ENCODE peak calls at places on chromosomes 11 and 22, in six cellular contexts. Y, G, T, P, Z and Q are unnamed samples.

GRCh38 chr22:49736538-49736937 is 91.1 kb downstream of the BRD1 start:
- DNase-seq in Y (no peak), G (no peak), T (no peak), P (no peak), Z (no peak), Q (no peak)

GRCh38 chr11:89495951-89496350 is 4.8 kb upstream of the NOX4 start:
- DNase-seq in Y (no peak), G (no peak), T (no peak), P (peak), Z (no peak), Q (no peak)

GRCh38 chr11:13949876-13950275 is 12.6 kb upstream of the SPON1 start:
- DNase-seq in Y (no peak), G (no peak), T (no peak), P (no peak), Z (no peak), Q (no peak)

GRCh38 chr11:66915866-66916265 is 42.3 kb downstream of the PC start:
- DNase-seq in Y (no peak), G (peak), T (no peak), P (no peak), Z (no peak), Q (no peak)

GRCh38 chr11:15883349-15883961 is 472.9 kb downstream of the SOX6 start:
- DNase-seq in Y (no peak), G (no peak), T (no peak), P (no peak), Z (no peak), Q (no peak)

GRCh38 chr22:50620861-50621490 is 7.0 kb downstream of the ARSA start:
- DNase-seq in Y (peak), G (no peak), T (peak), P (no peak), Z (peak), Q (peak)

GRCh38 chr11:64763804-64764611 is 4.2 kb upstream of the PYGM start:
- DNase-seq in Y (peak), G (no peak), T (no peak), P (no peak), Z (peak), Q (peak)

GRCh38 chr11:63782749-63783148 is 14.2 kb upstream of the ZFTA start:
- DNase-seq in Y (no peak), G (no peak), T (no peak), P (no peak), Z (no peak), Q (no peak)

GRCh38 chr11:129213261-129213660 is 21.1 kb upstream of the ARHGAP32 start:
- DNase-seq in Y (no peak), G (no peak), T (no peak), P (no peak), Z (no peak), Q (no peak)

GRCh38 chr11:57395905-57396623 is 5.6 kb upstream of the PRG2 start:
- DNase-seq in Y (no peak), G (no peak), T (no peak), P (no peak), Z (no peak), Q (no peak)

GRCh38 chr11:69260622-69261021 is 33.3 kb upstream of the MYEOV start:
- DNase-seq in Y (no peak), G (no peak), T (no peak), P (no peak), Z (no peak), Q (no peak)